ENCODE peak calls at places on chromosomes 7 and 10, in eight cellular contexts. One of them, this sample, is unnamed.

GRCh38 chr7:3034591-3035150 is 9.0 kb downstream of the CARD11 start:
- DNase-seq in ovary: no peak
- DNase-seq in GM10248: no peak
- DNase-seq in HCT116: no peak
- DNase-seq in cardiac muscle cell: no peak
- DNase-seq in CD8-positive, alpha-beta T cell: no peak
- DNase-seq in GM12865: no peak
- DNase-seq in natural killer cell: no peak
- DNase-seq in this sample: no peak

GRCh38 chr7:100496509-100496908 is 12.8 kb downstream of the NYAP1 start:
- DNase-seq in natural killer cell: no peak
- DNase-seq in cardiac muscle cell: no peak
- DNase-seq in CD8-positive, alpha-beta T cell: no peak
- DNase-seq in GM10248: no peak
- DNase-seq in ovary: no peak
- DNase-seq in GM12865: no peak
- DNase-seq in HCT116: no peak
- DNase-seq in this sample: no peak

GRCh38 chr7:26151953-26152781 is at the start of gene NFE2L3:
- DNase-seq in HCT116: peak; percentile 64
- DNase-seq in ovary: peak; percentile 22
- DNase-seq in GM10248: peak; percentile 94
- DNase-seq in cardiac muscle cell: peak; percentile 82
- DNase-seq in GM12865: peak; percentile 93
- DNase-seq in natural killer cell: peak; percentile 69
- DNase-seq in CD8-positive, alpha-beta T cell: peak; percentile 73
- DNase-seq in this sample: peak; percentile 63

GRCh38 chr7:374706-375490 is 84.9 kb downstream of the FOXL3 start:
- DNase-seq in GM10248: no peak
- DNase-seq in CD8-positive, alpha-beta T cell: no peak
- DNase-seq in cardiac muscle cell: no peak
- DNase-seq in GM12865: no peak
- DNase-seq in ovary: peak; percentile 11
- DNase-seq in HCT116: no peak
- DNase-seq in natural killer cell: peak; percentile 10
- DNase-seq in this sample: peak; percentile 5

GRCh38 chr10:92699518-92700272 is 9.9 kb downstream of the HHEX start:
- DNase-seq in cardiac muscle cell: peak; percentile 53
- DNase-seq in GM12865: peak; percentile 28
- DNase-seq in natural killer cell: peak; percentile 23
- DNase-seq in ovary: no peak
- DNase-seq in GM10248: no peak
- DNase-seq in CD8-positive, alpha-beta T cell: no peak
- DNase-seq in HCT116: no peak
- DNase-seq in this sample: no peak

GRCh38 chr7:28418311-28418710 is 6.0 kb downstream of the CREB5 start:
- DNase-seq in ovary: no peak
- DNase-seq in HCT116: no peak
- DNase-seq in cardiac muscle cell: no peak
- DNase-seq in CD8-positive, alpha-beta T cell: no peak
- DNase-seq in GM10248: no peak
- DNase-seq in natural killer cell: no peak
- DNase-seq in GM12865: no peak
- DNase-seq in this sample: no peak

GRCh38 chr7:121306565-121306964 is 22.2 kb upstream of the WNT16 start:
- DNase-seq in GM12865: no peak
- DNase-seq in cardiac muscle cell: no peak
- DNase-seq in HCT116: no peak
- DNase-seq in CD8-positive, alpha-beta T cell: no peak
- DNase-seq in natural killer cell: no peak
- DNase-seq in GM10248: no peak
- DNase-seq in ovary: no peak
- DNase-seq in this sample: no peak

GRCh38 chr10:51804861-51805260 is 105.5 kb upstream of the CSTF2T start:
- DNase-seq in HCT116: no peak
- DNase-seq in natural killer cell: no peak
- DNase-seq in cardiac muscle cell: peak; percentile 27
- DNase-seq in CD8-positive, alpha-beta T cell: no peak
- DNase-seq in GM10248: no peak
- DNase-seq in ovary: no peak
- DNase-seq in GM12865: no peak
- DNase-seq in this sample: no peak

GRCh38 chr7:12716134-12716667 is 28.8 kb downstream of the ARL4A start:
- DNase-seq in GM10248: no peak
- DNase-seq in GM12865: no peak
- DNase-seq in natural killer cell: no peak
- DNase-seq in cardiac muscle cell: peak; percentile 27
- DNase-seq in CD8-positive, alpha-beta T cell: no peak
- DNase-seq in ovary: no peak
- DNase-seq in HCT116: no peak
- DNase-seq in this sample: no peak

GRCh38 chr10:70744617-70745138 is 40.5 kb downstream of the TBATA start:
- DNase-seq in natural killer cell: no peak
- DNase-seq in ovary: no peak
- DNase-seq in GM10248: no peak
- DNase-seq in GM12865: no peak
- DNase-seq in cardiac muscle cell: no peak
- DNase-seq in HCT116: no peak
- DNase-seq in CD8-positive, alpha-beta T cell: no peak
- DNase-seq in this sample: no peak

GRCh38 chr10:64529003-64529350 is 1007.8 kb downstream of the REEP3 start:
- DNase-seq in GM12865: no peak
- DNase-seq in ovary: no peak
- DNase-seq in cardiac muscle cell: no peak
- DNase-seq in natural killer cell: no peak
- DNase-seq in CD8-positive, alpha-beta T cell: no peak
- DNase-seq in HCT116: no peak
- DNase-seq in GM10248: no peak
- DNase-seq in this sample: no peak

GRCh38 chr10:6232225-6232807 is 29.6 kb downstream of the PFKFB3 start:
- DNase-seq in HCT116: no peak
- DNase-seq in CD8-positive, alpha-beta T cell: no peak
- DNase-seq in cardiac muscle cell: no peak
- DNase-seq in ovary: no peak
- DNase-seq in natural killer cell: no peak
- DNase-seq in GM10248: no peak
- DNase-seq in GM12865: no peak
- DNase-seq in this sample: no peak

GRCh38 chr7:99143853-99144672 is at the start of gene SMURF1:
- DNase-seq in natural killer cell: peak; percentile 83
- DNase-seq in GM12865: peak; percentile 85
- DNase-seq in GM10248: peak; percentile 84
- DNase-seq in ovary: peak; percentile 77
- DNase-seq in HCT116: no peak
- DNase-seq in CD8-positive, alpha-beta T cell: peak; percentile 69
- DNase-seq in cardiac muscle cell: peak; percentile 77
- DNase-seq in this sample: peak; percentile 52

GRCh38 chr10:186911-187310 is 51.7 kb downstream of the ZMYND11 start:
- DNase-seq in GM12865: no peak
- DNase-seq in cardiac muscle cell: no peak
- DNase-seq in natural killer cell: no peak
- DNase-seq in CD8-positive, alpha-beta T cell: no peak
- DNase-seq in HCT116: no peak
- DNase-seq in ovary: no peak
- DNase-seq in GM10248: no peak
- DNase-seq in this sample: no peak

GRCh38 chr10:91077549-91078017 is 142.9 kb upstream of the PCGF5 start:
- DNase-seq in natural killer cell: no peak
- DNase-seq in ovary: peak; percentile 26
- DNase-seq in GM12865: no peak
- DNase-seq in HCT116: no peak
- DNase-seq in GM10248: no peak
- DNase-seq in cardiac muscle cell: peak; percentile 44
- DNase-seq in CD8-positive, alpha-beta T cell: no peak
- DNase-seq in this sample: no peak

GRCh38 chr7:106865130-106866115 is at the start of gene PIK3CG:
- DNase-seq in GM12865: peak; percentile 70
- DNase-seq in ovary: no peak
- DNase-seq in cardiac muscle cell: peak; percentile 28
- DNase-seq in HCT116: no peak
- DNase-seq in CD8-positive, alpha-beta T cell: no peak
- DNase-seq in GM10248: peak; percentile 50
- DNase-seq in natural killer cell: no peak
- DNase-seq in this sample: no peak

GRCh38 chr7:76364198-76364584 is 5.4 kb upstream of the YWHAG start:
- DNase-seq in ovary: no peak
- DNase-seq in HCT116: no peak
- DNase-seq in cardiac muscle cell: peak; percentile 78
- DNase-seq in CD8-positive, alpha-beta T cell: no peak
- DNase-seq in GM12865: peak; percentile 68
- DNase-seq in GM10248: no peak
- DNase-seq in natural killer cell: no peak
- DNase-seq in this sample: no peak

GRCh38 chr10:29896053-29896452 is 163.3 kb downstream of the JCAD start:
- DNase-seq in CD8-positive, alpha-beta T cell: no peak
- DNase-seq in cardiac muscle cell: peak; percentile 32
- DNase-seq in GM12865: no peak
- DNase-seq in HCT116: no peak
- DNase-seq in ovary: no peak
- DNase-seq in natural killer cell: no peak
- DNase-seq in GM10248: no peak
- DNase-seq in this sample: no peak

GRCh38 chr7:157875230-157876179 is 538.7 kb downstream of the DNAJB6 start:
- DNase-seq in GM12865: no peak
- DNase-seq in ovary: no peak
- DNase-seq in HCT116: peak; percentile 23
- DNase-seq in cardiac muscle cell: no peak
- DNase-seq in CD8-positive, alpha-beta T cell: peak; percentile 41
- DNase-seq in GM10248: no peak
- DNase-seq in natural killer cell: no peak
- DNase-seq in this sample: peak; percentile 42
- TF ChIP-seq CTCF in GM12865: peak; percentile 17
- TF ChIP-seq CTCF in ovary: no peak
- TF ChIP-seq CTCF in HCT116: peak; percentile 85
- TF ChIP-seq CTCF in cardiac muscle cell: peak; percentile 9
- TF ChIP-seq CTCF in CD8-positive, alpha-beta T cell: peak; percentile 69
- TF ChIP-seq CTCF in GM10248: peak; percentile 34
- TF ChIP-seq CTCF in natural killer cell: peak; percentile 29
- TF ChIP-seq CTCF in this sample: peak; percentile 80

DNA sequence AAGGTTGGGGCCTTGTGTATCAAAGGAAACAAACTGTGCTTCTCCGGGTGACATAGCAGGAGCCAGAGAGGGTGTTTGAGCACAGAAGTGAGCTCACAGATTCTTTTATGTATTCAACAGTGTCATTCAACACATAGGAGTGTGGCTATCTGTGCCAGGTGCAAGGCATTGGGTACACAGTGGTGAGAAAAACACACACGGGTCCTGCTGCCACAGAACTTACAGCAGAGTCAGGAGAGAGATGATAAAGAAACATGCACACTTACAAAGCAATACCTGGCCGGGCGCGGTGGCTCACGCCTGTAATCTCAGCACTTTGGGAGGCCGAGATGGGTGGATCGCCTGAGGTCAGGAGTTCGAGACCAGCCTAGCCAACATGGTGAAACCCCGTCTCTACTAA is 16.3 kb upstream of the ECHDC3 start:
- DNase-seq in ovary: no peak
- DNase-seq in CD8-positive, alpha-beta T cell: no peak
- DNase-seq in HCT116: no peak
- DNase-seq in cardiac muscle cell: no peak
- DNase-seq in GM10248: no peak
- DNase-seq in natural killer cell: no peak
- DNase-seq in GM12865: no peak
- DNase-seq in this sample: no peak
- TF ChIP-seq CTCF in ovary: no peak
- TF ChIP-seq CTCF in CD8-positive, alpha-beta T cell: no peak
- TF ChIP-seq CTCF in HCT116: no peak
- TF ChIP-seq CTCF in cardiac muscle cell: no peak
- TF ChIP-seq CTCF in GM10248: no peak
- TF ChIP-seq CTCF in natural killer cell: no peak
- TF ChIP-seq CTCF in GM12865: no peak
- TF ChIP-seq CTCF in this sample: no peak

DNA sequence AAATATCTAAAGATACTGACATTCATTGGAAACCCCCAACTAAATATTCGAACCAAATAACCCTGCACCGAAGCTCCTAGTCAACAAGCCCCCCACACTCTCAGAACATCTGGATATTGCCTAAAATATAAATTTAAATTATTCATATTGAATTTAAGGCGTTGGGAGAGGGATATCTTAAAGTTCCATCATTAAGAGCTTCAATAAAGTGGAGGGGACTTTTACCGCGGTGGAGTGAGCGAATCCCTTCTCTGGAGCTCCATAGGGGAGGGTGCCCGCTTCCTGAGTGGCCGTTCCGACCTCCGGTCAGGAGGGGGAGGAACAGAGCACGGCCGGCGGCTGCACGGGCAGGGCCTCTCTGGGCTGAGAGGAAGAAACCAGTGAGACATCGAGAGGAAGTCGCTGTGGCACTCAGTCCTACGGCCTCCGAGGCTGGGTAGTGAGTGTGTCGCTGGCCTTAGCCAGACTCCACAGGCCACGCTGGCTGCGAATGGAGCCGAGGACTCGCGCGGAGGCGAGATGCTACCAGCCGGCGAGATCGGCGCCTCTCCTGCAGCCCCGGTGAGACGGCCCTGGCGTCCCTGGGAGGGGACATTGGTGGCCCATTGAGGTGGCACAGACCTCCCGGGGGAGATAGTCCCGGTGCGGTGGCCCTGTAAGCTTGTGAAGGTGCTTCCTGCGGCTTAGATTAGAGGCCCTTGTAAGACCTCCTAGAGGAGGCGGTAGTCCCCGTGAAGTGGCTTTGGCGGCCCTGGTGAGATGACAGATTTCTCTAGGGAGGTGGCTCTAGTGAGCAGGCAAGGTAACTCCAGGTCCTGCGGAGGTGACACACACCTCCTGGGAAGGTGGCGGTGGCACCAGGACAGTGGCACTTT is at the start of gene RINT1:
- DNase-seq in HCT116: peak; percentile 82
- DNase-seq in GM10248: peak; percentile 91
- DNase-seq in CD8-positive, alpha-beta T cell: peak; percentile 85
- DNase-seq in GM12865: peak; percentile 96
- DNase-seq in natural killer cell: peak; percentile 87
- DNase-seq in cardiac muscle cell: peak; percentile 93
- DNase-seq in ovary: peak; percentile 88
- DNase-seq in this sample: peak; percentile 85
- TF ChIP-seq CTCF in HCT116: peak; percentile 78
- TF ChIP-seq CTCF in GM10248: peak; percentile 89
- TF ChIP-seq CTCF in CD8-positive, alpha-beta T cell: peak; percentile 57
- TF ChIP-seq CTCF in GM12865: peak; percentile 89
- TF ChIP-seq CTCF in natural killer cell: peak; percentile 70
- TF ChIP-seq CTCF in cardiac muscle cell: peak; percentile 85
- TF ChIP-seq CTCF in ovary: peak; percentile 40
- TF ChIP-seq CTCF in this sample: peak; percentile 78

DNA sequence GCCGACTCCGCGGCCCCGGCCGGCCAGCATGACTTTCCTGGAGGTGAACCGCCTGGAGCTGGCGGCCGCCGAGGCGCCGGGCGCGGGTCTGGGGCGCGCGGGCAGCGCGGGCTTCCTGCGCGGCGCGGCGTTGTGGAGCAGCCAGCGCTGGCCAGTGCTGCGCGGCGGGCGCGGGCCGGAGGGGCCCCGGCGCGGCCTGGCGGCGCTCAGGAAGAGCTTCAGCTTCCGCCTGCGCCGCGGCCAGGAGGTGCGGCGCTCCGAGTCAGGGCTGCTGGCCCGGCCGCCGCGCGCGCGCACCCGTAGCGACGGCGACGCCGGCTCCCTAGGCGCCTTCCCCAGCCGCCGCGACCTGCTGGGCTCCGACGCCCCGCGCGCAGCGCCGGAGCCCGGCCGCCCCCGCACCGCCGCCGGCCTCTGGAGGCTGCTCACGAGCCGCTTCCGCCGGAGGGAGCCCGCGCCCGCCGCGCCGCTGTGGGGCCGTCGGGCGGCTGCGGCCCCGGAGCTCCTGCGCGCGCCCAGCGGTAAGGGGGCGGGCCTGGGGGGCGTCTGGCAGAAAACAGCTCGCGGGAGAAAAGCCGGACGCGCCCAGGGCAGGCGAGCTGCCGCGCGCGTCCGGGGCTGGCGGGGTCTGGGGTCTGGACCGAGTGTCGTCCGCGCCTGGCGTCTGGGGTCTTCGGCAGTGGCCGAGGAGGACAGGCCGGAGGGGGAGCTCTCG is 29.0 kb downstream of the AGAP3 start:
- DNase-seq in ovary: no peak
- DNase-seq in GM10248: no peak
- DNase-seq in GM12865: peak; percentile 41
- DNase-seq in HCT116: no peak
- DNase-seq in cardiac muscle cell: peak; percentile 44
- DNase-seq in natural killer cell: no peak
- DNase-seq in CD8-positive, alpha-beta T cell: peak; percentile 6
- DNase-seq in this sample: no peak
- TF ChIP-seq CTCF in ovary: no peak
- TF ChIP-seq CTCF in GM10248: no peak
- TF ChIP-seq CTCF in GM12865: no peak
- TF ChIP-seq CTCF in HCT116: no peak
- TF ChIP-seq CTCF in cardiac muscle cell: no peak
- TF ChIP-seq CTCF in natural killer cell: no peak
- TF ChIP-seq CTCF in CD8-positive, alpha-beta T cell: no peak
- TF ChIP-seq CTCF in this sample: no peak

This sample was measured in progenitor cell of endocrine pancreas.